ENCODE peak calls at places on chromosomes 12 and 14, in four cellular contexts. W, F, A and Z are unnamed samples. For H3K4me1, the result is how much of the 10 kb centered on the place peaks cover.

GRCh38 chr12:67222302-67222701 is 46.9 kb upstream of the CAND1 start:
- DNase-seq in W (no peak), F (no peak), A (no peak), Z (no peak)

GRCh38 chr12:18811268-18811667 is 73.3 kb downstream of the CAPZA3 start:
- DNase-seq in W (no peak), F (no peak), A (no peak), Z (no peak)

GRCh38 chr12:118332511-118332910 is 40.2 kb downstream of the TAOK3 start:
- DNase-seq in W (no peak), F (no peak), A (no peak), Z (no peak)

GRCh38 chr14:49203676-49204075 is 382.5 kb downstream of the RPS29 start:
- DNase-seq in W (no peak), F (no peak), A (no peak), Z (no peak)

GRCh38 chr12:52956987-52957386 is 8.1 kb downstream of the KRT18 start:
- DNase-seq in W (no peak), F (no peak), A (no peak), Z (no peak)

GRCh38 chr14:33938131-33938949 is 12.5 kb downstream of the EGLN3 start:
- DNase-seq in W (no peak), F (peak), A (peak), Z (peak)

GRCh38 chr12:128382946-128383739 is 116.2 kb downstream of the TMEM132C start:
- DNase-seq in W (no peak), F (no peak), A (no peak), Z (no peak)

GRCh38 chr12:28378749-28379148 is 188.5 kb downstream of the CCDC91 start:
- DNase-seq in W (no peak), F (no peak), A (no peak), Z (no peak)

GRCh38 chr12:106248849-106249371 is 1.1 kb upstream of the CKAP4 start:
- DNase-seq in W (no peak), F (no peak), A (no peak), Z (no peak)

DNA sequence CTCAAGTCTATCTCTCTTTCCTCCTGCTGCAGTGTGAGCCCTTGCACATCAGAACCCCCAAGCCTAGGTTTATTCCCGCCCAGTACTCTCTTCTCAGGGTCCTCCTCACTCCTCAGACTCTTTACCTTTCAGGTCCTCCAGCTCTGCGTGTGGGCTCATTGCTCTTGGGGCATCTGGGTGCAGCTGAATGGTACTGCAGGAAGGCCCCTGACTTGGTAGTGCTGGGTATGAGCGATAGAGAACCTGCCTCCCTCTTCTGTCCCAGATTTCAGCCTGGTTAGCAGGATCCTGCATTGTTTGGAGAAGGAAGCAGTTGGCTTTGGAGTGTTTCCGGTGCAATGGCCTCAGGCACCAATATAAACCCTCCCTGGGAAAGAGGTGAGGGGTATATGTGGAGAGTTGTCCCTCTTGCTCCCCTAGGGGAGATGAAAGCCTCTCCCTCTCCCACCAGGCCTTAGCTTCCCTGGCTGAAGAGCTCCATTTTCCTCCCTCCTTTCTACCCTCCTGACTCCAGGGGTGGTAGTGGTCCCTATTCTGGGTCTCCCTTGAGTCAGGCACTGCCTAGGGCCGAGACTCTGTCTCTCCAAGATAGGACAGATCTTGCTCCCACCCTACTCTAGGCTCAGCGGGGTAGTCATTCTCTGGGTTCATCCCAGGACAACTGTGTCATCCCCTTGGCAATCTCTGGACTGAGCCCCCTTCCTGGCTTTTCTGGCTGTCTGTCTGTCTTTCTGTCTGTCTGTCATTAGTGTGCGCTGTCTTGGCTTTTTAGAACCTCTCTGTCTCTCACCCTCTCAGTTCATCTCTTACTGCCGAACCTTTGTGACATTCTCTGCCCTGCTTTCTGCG is 3.8 kb downstream of the LRP1 start:
- DNase-seq in W (no peak), F (no peak), A (no peak), Z (no peak)
- H3K4me1 ChIP-seq in W (under half), F (half or more), A (half or more), Z (under half)

GRCh38 chr14:99430491-99430890 is 50.2 kb downstream of the SETD3 start:
- DNase-seq in W (no peak), F (no peak), A (no peak), Z (no peak)
- TF ChIP-seq CTCF in W (peak), F (no peak), A (peak), Z (peak)

GRCh38 chr14:89089330-89089729 is 264.9 kb downstream of the TTC8 start:
- DNase-seq in W (no peak), F (no peak), A (no peak), Z (no peak)

GRCh38 chr14:89091781-89092180 is 267.3 kb downstream of the TTC8 start:
- DNase-seq in W (no peak), F (no peak), A (no peak), Z (no peak)

GRCh38 chr14:89085154-89086059 is 261.0 kb downstream of the TTC8 start:
- DNase-seq in W (no peak), F (no peak), A (peak), Z (no peak)

DNA sequence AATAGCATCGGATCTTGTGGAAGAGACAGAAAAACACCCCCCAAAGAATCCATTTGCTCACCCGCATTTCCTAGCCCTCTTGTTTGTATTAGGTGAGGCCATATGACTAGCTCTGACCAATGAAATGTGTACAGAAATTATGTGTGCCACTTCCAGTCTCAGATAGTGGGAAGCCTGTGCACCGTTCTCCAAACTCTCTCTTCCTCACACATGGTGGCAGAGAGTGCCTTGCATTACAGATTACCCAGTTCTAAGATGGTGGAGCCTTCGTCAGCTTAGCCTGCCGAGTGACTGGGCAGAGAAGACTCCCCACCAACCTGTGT is 261.6 kb downstream of the TTC8 start:
- DNase-seq in W (no peak), F (no peak), A (no peak), Z (no peak)
- H3K4me3 ChIP-seq in W (no peak), F (no peak), A (no peak), Z (no peak)

GRCh38 chr14:95503365-95504134 is 12.9 kb downstream of the SYNE3 start:
- DNase-seq in W (no peak), F (no peak), A (no peak), Z (no peak)
- H3K4me1 ChIP-seq in W (under half), F (under half), A (half or more), Z (under half)

GRCh38 chr12:116802018-116802417 is 63.9 kb downstream of the RNFT2 start:
- DNase-seq in W (no peak), F (no peak), A (no peak), Z (no peak)

GRCh38 chr12:116800918-116801317 is 62.8 kb downstream of the RNFT2 start:
- DNase-seq in W (no peak), F (no peak), A (no peak), Z (no peak)

GRCh38 chr12:116798719-116799118 is 60.6 kb downstream of the RNFT2 start:
- DNase-seq in W (no peak), F (no peak), A (no peak), Z (no peak)

GRCh38 chr12:116797885-116798284 is 59.8 kb downstream of the RNFT2 start:
- DNase-seq in W (no peak), F (no peak), A (peak), Z (no peak)

GRCh38 chr12:116799955-116800354 is 61.8 kb downstream of the RNFT2 start:
- DNase-seq in W (no peak), F (no peak), A (no peak), Z (no peak)
- TF ChIP-seq CTCF in W (no peak), F (no peak), A (no peak), Z (no peak)

GRCh38 chr14:61320806-61321384 is 484 bp upstream of the PRKCH start:
- DNase-seq in W (no peak), F (no peak), A (no peak), Z (no peak)
- H3K4me3 ChIP-seq in W (peak), F (peak), A (peak), Z (peak)

GRCh38 chr12:65497645-65498044 is 219.2 kb downstream of the MSRB3 start:
- DNase-seq in W (no peak), F (no peak), A (no peak), Z (no peak)
- H3K4me1 ChIP-seq in W (under half), F (under half), A (under half), Z (under half)

GRCh38 chr12:111686574-111687105 is 787 bp downstream of the ACAD10 start:
- DNase-seq in W (no peak), F (no peak), A (no peak), Z (no peak)

GRCh38 chr12:111687255-111687654 is 1.4 kb downstream of the ACAD10 start:
- DNase-seq in W (no peak), F (no peak), A (no peak), Z (no peak)

GRCh38 chr12:111687952-111688351 is 2.1 kb downstream of the ACAD10 start:
- DNase-seq in W (no peak), F (no peak), A (no peak), Z (no peak)

GRCh38 chr12:111685322-111685810 is 390 bp downstream of the BRAP start:
- DNase-seq in W (no peak), F (no peak), A (no peak), Z (no peak)

DNA sequence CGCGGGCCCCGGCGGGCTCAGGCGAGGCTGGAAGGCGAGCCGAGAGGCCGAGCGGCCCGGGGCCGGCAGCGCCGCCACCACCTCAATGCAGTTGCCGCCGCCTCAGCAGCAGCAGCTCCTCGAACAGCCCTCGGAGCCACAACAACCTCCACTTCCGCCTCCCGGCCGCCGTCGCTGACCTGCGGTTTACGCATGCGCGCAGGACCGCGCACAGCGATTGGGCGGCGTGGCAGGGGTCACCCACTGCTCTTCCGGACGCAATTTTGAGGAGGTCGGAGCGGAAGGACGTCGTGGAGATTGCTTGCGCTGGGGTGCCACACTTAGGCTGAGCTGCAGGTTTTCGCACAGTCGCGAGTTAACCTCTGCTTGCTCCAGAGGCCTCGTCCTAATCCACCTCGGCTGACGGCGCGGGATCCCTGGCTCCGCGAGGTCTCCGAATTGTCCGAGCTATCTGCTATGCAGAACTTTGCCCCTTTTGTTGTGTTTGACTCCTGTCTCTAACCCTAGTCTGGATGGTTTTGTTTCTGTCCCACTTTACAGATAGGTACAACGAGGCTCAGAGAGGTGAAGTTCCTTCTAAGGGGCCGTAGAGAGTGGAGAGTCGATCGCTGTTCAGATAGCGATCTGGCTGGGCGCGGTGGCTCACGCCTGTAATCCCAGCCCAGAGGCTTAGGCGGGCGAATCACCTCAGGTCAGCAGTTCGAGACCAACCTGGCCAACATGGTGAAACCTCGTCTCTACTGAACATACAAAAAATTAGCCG is at the start of the genes ACAD10 and BRAP:
- DNase-seq in W (peak), F (peak), A (peak), Z (peak)
- TF ChIP-seq CTCF in W (no peak), F (no peak), A (no peak), Z (no peak)

GRCh38 chr12:113467514-113468364 is 3.9 kb downstream of the LHX5 start:
- DNase-seq in W (no peak), F (no peak), A (no peak), Z (no peak)
- H3K4me3 ChIP-seq in W (peak), F (peak), A (peak), Z (peak)

GRCh38 chr14:95496111-95496681 is 20.3 kb downstream of the SYNE3 start:
- DNase-seq in W (no peak), F (no peak), A (no peak), Z (no peak)

GRCh38 chr14:95497561-95498011 is 18.9 kb downstream of the SYNE3 start:
- DNase-seq in W (no peak), F (no peak), A (no peak), Z (no peak)

GRCh38 chr14:95495538-95496025 is 20.9 kb downstream of the SYNE3 start:
- DNase-seq in W (no peak), F (no peak), A (no peak), Z (no peak)

GRCh38 chr14:95495093-95495492 is 21.4 kb downstream of the SYNE3 start:
- DNase-seq in W (no peak), F (no peak), A (no peak), Z (no peak)

GRCh38 chr14:95496690-95497241 is 19.7 kb downstream of the SYNE3 start:
- DNase-seq in W (no peak), F (no peak), A (no peak), Z (no peak)
- H3K4me1 ChIP-seq in W (under half), F (under half), A (half or more), Z (under half)